ENCODE peak calls at places on chromosome 22, in five cellular contexts. S is HT1080, J is DND-41, O is mammary epithelial cell, B is H1. P is an unnamed sample.

GRCh38 chr22:29031236-29031982 is 30.2 kb downstream of the C22orf31 start:
- DNase-seq in B (peak), O (peak), J (no peak), S (peak), P (no peak)

GRCh38 chr22:43128116-43128515 is 15.1 kb downstream of the MCAT start:
- DNase-seq in O (no peak), B (no peak), J (peak), S (no peak), P (no peak)

GRCh38 chr22:20019661-20020532 is 1.0 kb upstream of the TANGO2 start:
- DNase-seq in O (no peak), J (peak), B (no peak), S (no peak), P (no peak)

GRCh38 chr22:37802310-37803194 is 5.2 kb upstream of the GCAT start:
- DNase-seq in O (no peak), J (peak), S (no peak), B (no peak), P (peak)

GRCh38 chr22:39296981-39297489 is 22.4 kb downstream of the RPL3 start:
- DNase-seq in S (no peak), J (no peak), O (no peak), B (no peak), P (no peak)

GRCh38 chr22:17779286-17780115 is 5.2 kb upstream of the BID start:
- DNase-seq in J (no peak), O (no peak), S (no peak), B (no peak), P (no peak)

GRCh38 chr22:21796863-21797262 is 61.3 kb upstream of the YPEL1 start:
- DNase-seq in J (no peak), O (no peak), S (no peak), B (no peak), P (no peak)

GRCh38 chr22:48369789-48370507 is 1457.7 kb downstream of the BRD1 start:
- DNase-seq in O (no peak), S (no peak), B (peak), J (no peak), P (no peak)

GRCh38 chr22:19743081-19743480 is 17.5 kb upstream of the TBX1 start:
- DNase-seq in O (no peak), S (no peak), B (no peak), J (no peak), P (no peak)

GRCh38 chr22:41532908-41533825 is 11.1 kb downstream of the POLR3H start:
- DNase-seq in J (peak), O (no peak), S (peak), B (no peak), P (peak)

GRCh38 chr22:34866501-34867171 is 199.3 kb upstream of the ISX start:
- DNase-seq in J (no peak), S (peak), B (no peak), O (peak), P (no peak)

GRCh38 chr22:32847067-32847491 is 45.6 kb downstream of the TIMP3 start:
- DNase-seq in J (no peak), B (no peak), S (no peak), O (peak), P (no peak)

GRCh38 chr22:31272522-31273446 is 19.5 kb downstream of the PIK3IP1 start:
- DNase-seq in O (peak), S (peak), B (no peak), J (peak), P (peak)

GRCh38 chr22:39526736-39527171 is 5.8 kb downstream of the RPS19BP1 start:
- DNase-seq in S (peak), B (no peak), O (no peak), J (peak), P (no peak)

GRCh38 chr22:43526951-43527350 is 115.1 kb downstream of the MPPED1 start:
- DNase-seq in O (no peak), S (no peak), B (no peak), J (no peak), P (no peak)

GRCh38 chr22:42065408-42066132 is 5.0 kb downstream of the NAGA start:
- DNase-seq in J (no peak), B (no peak), S (no peak), O (no peak), P (no peak)

GRCh38 chr22:49063040-49063329 is 764.7 kb downstream of the BRD1 start:
- DNase-seq in O (no peak), J (no peak), B (no peak), S (no peak), P (no peak)

GRCh38 chr22:23235425-23235824 is 55.1 kb downstream of the BCR start:
- DNase-seq in S (no peak), J (no peak), O (no peak), B (no peak), P (no peak)

GRCh38 chr22:46860562-46860961 is 98.1 kb downstream of the TBC1D22A start:
- DNase-seq in S (no peak), J (no peak), B (no peak), O (no peak), P (no peak)

GRCh38 chr22:46984751-46985506 is 222.5 kb downstream of the TBC1D22A start:
- DNase-seq in S (peak), J (no peak), B (no peak), O (peak), P (no peak)

GRCh38 chr22:35310556-35311550 is 11.2 kb downstream of the TOM1 start:
- DNase-seq in S (no peak), B (no peak), J (no peak), O (no peak), P (no peak)

GRCh38 chr22:20646906-20647305 is 127.0 kb upstream of the SERPIND1 start:
- DNase-seq in O (no peak), S (no peak), J (no peak), B (no peak), P (no peak)

GRCh38 chr22:50139843-50140415 is 30.6 kb upstream of the PANX2 start:
- DNase-seq in B (no peak), J (no peak), O (peak), S (no peak), P (no peak)

GRCh38 chr22:42179616-42180015 is 49.0 kb upstream of the CYP2D6 start:
- DNase-seq in J (no peak), S (peak), O (peak), B (no peak), P (no peak)

P was measured in neural crest cell.